ENCODE peak calls at places on chromosome 1, in eight cellular contexts. Z, W, L, O, T, B, U and S are unnamed samples.

GRCh38 chr1:18149113-18149641 is 41.6 kb downstream of the IGSF21 start:
- DNase-seq in Z (no peak), W (no peak), L (peak), O (no peak), T (no peak), B (no peak), U (no peak), S (no peak)

GRCh38 chr1:217586586-217586985 is 44.3 kb downstream of the GPATCH2 start:
- DNase-seq in Z (no peak), W (no peak), L (no peak), O (no peak), T (peak), B (no peak), U (no peak), S (no peak)

GRCh38 chr1:41504126-41505035 is 19.9 kb upstream of the EDN2 start:
- DNase-seq in Z (no peak), W (peak), L (no peak), O (no peak), T (peak), B (no peak), U (no peak), S (no peak)

GRCh38 chr1:225651376-225651871 is 1.5 kb downstream of the ENAH start:
- DNase-seq in Z (no peak), W (peak), L (no peak), O (no peak), T (peak), B (no peak), U (no peak), S (no peak)

GRCh38 chr1:23557471-23558124 is 1.7 kb downstream of the ID3 start:
- DNase-seq in Z (no peak), W (no peak), L (no peak), O (no peak), T (no peak), B (no peak), U (no peak), S (no peak)

GRCh38 chr1:37036667-37037053 is 2.3 kb upstream of the GRIK3 start:
- DNase-seq in Z (no peak), W (peak), L (no peak), O (no peak), T (no peak), B (no peak), U (no peak), S (no peak)

GRCh38 chr1:98903726-98904125 is 100.9 kb downstream of the PLPPR5 start:
- DNase-seq in Z (no peak), W (no peak), L (no peak), O (no peak), T (peak), B (no peak), U (no peak), S (no peak)

GRCh38 chr1:98051065-98051675 is 130.3 kb upstream of the DPYD start:
- DNase-seq in Z (peak), W (peak), L (peak), O (peak), T (peak), B (peak), U (peak), S (peak)

GRCh38 chr1:64733576-64734288 is 11.1 kb upstream of the RAVER2 start:
- DNase-seq in Z (no peak), W (no peak), L (no peak), O (no peak), T (peak), B (no peak), U (no peak), S (no peak)

GRCh38 chr1:223645903-223646302 is 19.6 kb downstream of the CAPN8 start:
- DNase-seq in Z (no peak), W (peak), L (no peak), O (no peak), T (no peak), B (no peak), U (no peak), S (no peak)

GRCh38 chr1:42820813-42821212 is 3.6 kb upstream of the SVBP start:
- DNase-seq in Z (no peak), W (no peak), L (no peak), O (no peak), T (no peak), B (no peak), U (no peak), S (no peak)

GRCh38 chr1:152667625-152668024 is 4.4 kb downstream of the LCE2D start:
- DNase-seq in Z (no peak), W (no peak), L (no peak), O (no peak), T (no peak), B (no peak), U (no peak), S (no peak)

GRCh38 chr1:31576201-31576669 is at the start of gene TINAGL1:
- DNase-seq in Z (peak), W (no peak), L (no peak), O (no peak), T (no peak), B (no peak), U (peak), S (no peak)

GRCh38 chr1:240611619-240612490 is at the start of gene GREM2:
- DNase-seq in Z (peak), W (peak), L (peak), O (peak), T (peak), B (peak), U (no peak), S (peak)

GRCh38 chr1:171995573-171995972 is 154.3 kb downstream of the DNM3 start:
- DNase-seq in Z (no peak), W (no peak), L (peak), O (no peak), T (no peak), B (no peak), U (no peak), S (no peak)

GRCh38 chr1:59972216-59972924 is 45.8 kb upstream of the CYP2J2 start:
- DNase-seq in Z (no peak), W (peak), L (no peak), O (no peak), T (no peak), B (no peak), U (no peak), S (no peak)

GRCh38 chr1:209063816-209064664 is 519.5 kb upstream of the CAMK1G start:
- DNase-seq in Z (no peak), W (no peak), L (peak), O (no peak), T (peak), B (no peak), U (no peak), S (no peak)

GRCh38 chr1:40625076-40625475 is 40.4 kb downstream of the RIMS3 start:
- DNase-seq in Z (no peak), W (no peak), L (no peak), O (no peak), T (peak), B (no peak), U (no peak), S (no peak)

GRCh38 chr1:8238141-8239038 is 79.5 kb upstream of the SLC45A1 start:
- DNase-seq in Z (no peak), W (no peak), L (no peak), O (no peak), T (peak), B (no peak), U (no peak), S (no peak)

GRCh38 chr1:78226784-78227183 is 181.0 kb downstream of the GIPC2 start:
- DNase-seq in Z (no peak), W (no peak), L (no peak), O (no peak), T (no peak), B (no peak), U (no peak), S (no peak)

GRCh38 chr1:214280386-214281029 is 451 bp upstream of the SMYD2 start:
- DNase-seq in Z (peak), W (peak), L (peak), O (peak), T (peak), B (no peak), U (peak), S (no peak)

GRCh38 chr1:169295846-169296245 is 71.8 kb downstream of the NME7 start:
- DNase-seq in Z (no peak), W (no peak), L (no peak), O (no peak), T (no peak), B (no peak), U (no peak), S (no peak)

GRCh38 chr1:39317111-39317510 is 112.6 kb downstream of the MACF1 start:
- DNase-seq in Z (no peak), W (no peak), L (no peak), O (no peak), T (no peak), B (no peak), U (no peak), S (no peak)

GRCh38 chr1:112172294-112172882 is 182.9 kb upstream of the KCND3 start:
- DNase-seq in Z (peak), W (no peak), L (no peak), O (peak), T (peak), B (no peak), U (no peak), S (no peak)

GRCh38 chr1:94866178-94866822 is 46.1 kb downstream of the SLC44A3 start:
- DNase-seq in Z (no peak), W (peak), L (no peak), O (no peak), T (peak), B (no peak), U (no peak), S (no peak)

GRCh38 chr1:93652335-93652949 is 29.2 kb downstream of the BCAR3 start:
- DNase-seq in Z (no peak), W (no peak), L (no peak), O (no peak), T (no peak), B (no peak), U (no peak), S (no peak)

GRCh38 chr1:109595540-109595939 is 23.9 kb downstream of the GNAT2 start:
- DNase-seq in Z (no peak), W (no peak), L (no peak), O (no peak), T (peak), B (no peak), U (no peak), S (no peak)

GRCh38 chr1:110212165-110213142 is 2.3 kb downstream of the KCNC4 start:
- DNase-seq in Z (no peak), W (peak), L (no peak), O (no peak), T (no peak), B (no peak), U (no peak), S (no peak)

GRCh38 chr1:106831511-106831910 is 225.0 kb upstream of the PRMT6 start:
- DNase-seq in Z (no peak), W (no peak), L (no peak), O (no peak), T (peak), B (no peak), U (no peak), S (no peak)

GRCh38 chr1:5348732-5349465 is 643.3 kb downstream of the NPHP4 start:
- DNase-seq in Z (no peak), W (no peak), L (no peak), O (no peak), T (no peak), B (no peak), U (no peak), S (no peak)

GRCh38 chr1:92975551-92976232 is 14.4 kb upstream of the DIPK1A start:
- DNase-seq in Z (peak), W (no peak), L (no peak), O (no peak), T (no peak), B (no peak), U (no peak), S (no peak)

GRCh38 chr1:48853006-48853405 is 76.3 kb upstream of the BEND5 start:
- DNase-seq in Z (no peak), W (no peak), L (no peak), O (no peak), T (peak), B (no peak), U (no peak), S (no peak)

GRCh38 chr1:3717041-3717714 is 35.1 kb upstream of the CCDC27 start:
- DNase-seq in Z (no peak), W (peak), L (peak), O (no peak), T (no peak), B (no peak), U (no peak), S (no peak)

GRCh38 chr1:32500387-32501209 is 35.7 kb downstream of the ZBTB8B start:
- DNase-seq in Z (peak), W (peak), L (peak), O (peak), T (peak), B (no peak), U (peak), S (no peak)

GRCh38 chr1:33126411-33127000 is 45.6 kb downstream of the AZIN2 start:
- DNase-seq in Z (peak), W (no peak), L (no peak), O (no peak), T (no peak), B (no peak), U (no peak), S (no peak)

GRCh38 chr1:114323959-114324825 is 170.5 kb upstream of the SYT6 start:
- DNase-seq in Z (no peak), W (no peak), L (no peak), O (no peak), T (no peak), B (no peak), U (no peak), S (no peak)

GRCh38 chr1:201988593-201988992 is 6.1 kb downstream of the RNPEP start:
- DNase-seq in Z (no peak), W (no peak), L (no peak), O (no peak), T (no peak), B (no peak), U (no peak), S (no peak)

GRCh38 chr1:206075786-206076725 is 23.1 kb downstream of the RHEX start:
- DNase-seq in Z (no peak), W (no peak), L (no peak), O (no peak), T (peak), B (no peak), U (no peak), S (no peak)

GRCh38 chr1:25875154-25875855 is at the start of gene PAQR7:
- DNase-seq in Z (peak), W (peak), L (peak), O (peak), T (peak), B (peak), U (peak), S (peak)